ENCODE peak calls at places on chromosomes 12 and 14, in ten cellular contexts. One of them, this sample, is unnamed. For H3K9me3, the result is how much of the 10 kb centered on the place peaks cover.

GRCh38 chr12:450438-450837 is 9.3 kb upstream of the B4GALNT3 start:
- DNase-seq in hepatocyte: peak
- DNase-seq in OCI-LY7: no peak
- DNase-seq in WERI-Rb-1: no peak
- DNase-seq in adrenal gland: no peak
- DNase-seq in mammary epithelial cell: no peak
- DNase-seq in left ventricle myocardium inferior: no peak
- DNase-seq in ascending aorta: no peak
- DNase-seq in SJSA1: no peak
- DNase-seq in thoracic aorta: no peak
- DNase-seq in this sample: no peak

GRCh38 chr14:60721331-60722162 is 2.6 kb downstream of the SIX4 start:
- DNase-seq in SJSA1: peak
- DNase-seq in OCI-LY7: peak
- DNase-seq in hepatocyte: peak
- DNase-seq in adrenal gland: peak
- DNase-seq in ascending aorta: peak
- DNase-seq in mammary epithelial cell: peak
- DNase-seq in left ventricle myocardium inferior: no peak
- DNase-seq in thoracic aorta: peak
- DNase-seq in WERI-Rb-1: peak
- DNase-seq in this sample: no peak

GRCh38 chr12:51401020-51401419 is 9.8 kb upstream of the GALNT6 start:
- DNase-seq in ascending aorta: no peak
- DNase-seq in WERI-Rb-1: no peak
- DNase-seq in SJSA1: no peak
- DNase-seq in adrenal gland: no peak
- DNase-seq in left ventricle myocardium inferior: no peak
- DNase-seq in mammary epithelial cell: no peak
- DNase-seq in hepatocyte: no peak
- DNase-seq in OCI-LY7: no peak
- DNase-seq in thoracic aorta: no peak
- DNase-seq in this sample: no peak

GRCh38 chr14:36293824-36294223 is 26.6 kb downstream of the MBIP start:
- DNase-seq in mammary epithelial cell: no peak
- DNase-seq in adrenal gland: no peak
- DNase-seq in left ventricle myocardium inferior: no peak
- DNase-seq in WERI-Rb-1: no peak
- DNase-seq in OCI-LY7: no peak
- DNase-seq in hepatocyte: peak
- DNase-seq in ascending aorta: no peak
- DNase-seq in SJSA1: no peak
- DNase-seq in thoracic aorta: no peak
- DNase-seq in this sample: no peak

GRCh38 chr12:47837190-47838171 is 17.8 kb upstream of the HDAC7 start:
- DNase-seq in thoracic aorta: peak
- DNase-seq in OCI-LY7: peak
- DNase-seq in mammary epithelial cell: peak
- DNase-seq in left ventricle myocardium inferior: peak
- DNase-seq in hepatocyte: peak
- DNase-seq in SJSA1: no peak
- DNase-seq in WERI-Rb-1: peak
- DNase-seq in adrenal gland: peak
- DNase-seq in ascending aorta: peak
- DNase-seq in this sample: no peak

GRCh38 chr12:14988035-14988434 is 15.2 kb downstream of the PDE6H start:
- DNase-seq in SJSA1: no peak
- DNase-seq in OCI-LY7: no peak
- DNase-seq in ascending aorta: no peak
- DNase-seq in WERI-Rb-1: no peak
- DNase-seq in hepatocyte: no peak
- DNase-seq in left ventricle myocardium inferior: no peak
- DNase-seq in adrenal gland: no peak
- DNase-seq in thoracic aorta: no peak
- DNase-seq in mammary epithelial cell: no peak
- DNase-seq in this sample: no peak

GRCh38 chr12:68479832-68480291 is 130.8 kb upstream of the RAP1B start:
- DNase-seq in WERI-Rb-1: no peak
- DNase-seq in adrenal gland: no peak
- DNase-seq in left ventricle myocardium inferior: no peak
- DNase-seq in mammary epithelial cell: peak
- DNase-seq in hepatocyte: no peak
- DNase-seq in thoracic aorta: no peak
- DNase-seq in SJSA1: no peak
- DNase-seq in ascending aorta: no peak
- DNase-seq in OCI-LY7: no peak
- DNase-seq in this sample: no peak

GRCh38 chr12:123900898-123901376 is 71.7 kb downstream of the CCDC92 start:
- DNase-seq in SJSA1: no peak
- DNase-seq in thoracic aorta: no peak
- DNase-seq in OCI-LY7: no peak
- DNase-seq in WERI-Rb-1: no peak
- DNase-seq in hepatocyte: peak
- DNase-seq in mammary epithelial cell: no peak
- DNase-seq in left ventricle myocardium inferior: no peak
- DNase-seq in adrenal gland: no peak
- DNase-seq in ascending aorta: no peak
- DNase-seq in this sample: no peak

GRCh38 chr12:12159988-12160387 is 89.2 kb downstream of the BCL2L14 start:
- DNase-seq in SJSA1: no peak
- DNase-seq in mammary epithelial cell: no peak
- DNase-seq in thoracic aorta: no peak
- DNase-seq in hepatocyte: no peak
- DNase-seq in ascending aorta: no peak
- DNase-seq in OCI-LY7: no peak
- DNase-seq in WERI-Rb-1: no peak
- DNase-seq in adrenal gland: no peak
- DNase-seq in left ventricle myocardium inferior: no peak
- DNase-seq in this sample: no peak

GRCh38 chr14:93522221-93522620 is 91.5 kb downstream of the UNC79 start:
- DNase-seq in WERI-Rb-1: no peak
- DNase-seq in ascending aorta: no peak
- DNase-seq in SJSA1: no peak
- DNase-seq in left ventricle myocardium inferior: no peak
- DNase-seq in mammary epithelial cell: no peak
- DNase-seq in adrenal gland: no peak
- DNase-seq in OCI-LY7: no peak
- DNase-seq in hepatocyte: no peak
- DNase-seq in thoracic aorta: no peak
- DNase-seq in this sample: no peak

GRCh38 chr14:93525691-93526451 is 95.1 kb downstream of the UNC79 start:
- DNase-seq in thoracic aorta: no peak
- DNase-seq in hepatocyte: no peak
- DNase-seq in SJSA1: no peak
- DNase-seq in adrenal gland: no peak
- DNase-seq in mammary epithelial cell: peak
- DNase-seq in left ventricle myocardium inferior: no peak
- DNase-seq in WERI-Rb-1: no peak
- DNase-seq in OCI-LY7: no peak
- DNase-seq in ascending aorta: no peak
- DNase-seq in this sample: no peak

DNA sequence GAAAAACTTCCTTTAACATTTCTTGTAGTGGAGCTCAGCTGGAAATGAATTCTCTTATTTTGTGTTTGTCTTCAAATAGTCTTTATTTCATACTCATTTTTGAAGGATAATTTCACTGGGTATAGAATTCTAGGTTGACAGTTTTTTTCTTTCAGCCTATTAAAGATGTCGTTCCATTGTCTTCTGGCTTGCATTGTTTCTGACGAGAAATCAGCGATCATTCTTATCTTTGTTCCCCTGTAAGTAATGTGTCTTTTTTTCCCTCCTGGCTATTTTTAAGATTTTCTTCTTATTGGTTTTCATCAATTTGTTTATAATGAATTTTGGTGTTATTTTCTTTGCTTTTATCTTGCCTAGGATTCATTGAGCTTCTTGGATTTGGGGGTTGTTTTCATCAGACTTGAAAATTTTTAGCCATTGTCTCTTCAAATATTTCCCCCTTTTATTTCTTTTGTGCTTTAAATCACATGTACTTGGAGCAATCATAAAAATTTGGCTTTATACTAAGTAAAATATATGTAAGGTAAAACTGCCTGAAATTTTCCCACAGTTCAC is 89.4 kb downstream of the UNC79 start:
- DNase-seq in SJSA1: no peak
- DNase-seq in WERI-Rb-1: no peak
- DNase-seq in thoracic aorta: no peak
- DNase-seq in adrenal gland: no peak
- DNase-seq in hepatocyte: no peak
- DNase-seq in ascending aorta: no peak
- DNase-seq in OCI-LY7: peak
- DNase-seq in left ventricle myocardium inferior: no peak
- DNase-seq in mammary epithelial cell: no peak
- DNase-seq in this sample: no peak
- H3K9me3 ChIP-seq in SJSA1: under half
- H3K9me3 ChIP-seq in WERI-Rb-1: under half
- H3K9me3 ChIP-seq in thoracic aorta: under half
- H3K9me3 ChIP-seq in adrenal gland: under half
- H3K9me3 ChIP-seq in hepatocyte: under half
- H3K9me3 ChIP-seq in ascending aorta: under half
- H3K9me3 ChIP-seq in OCI-LY7: under half
- H3K9me3 ChIP-seq in left ventricle myocardium inferior: half or more
- H3K9me3 ChIP-seq in mammary epithelial cell: under half
- H3K9me3 ChIP-seq in this sample: under half

GRCh38 chr14:73718742-73719251 is 4.6 kb upstream of the PNMA1 start:
- DNase-seq in ascending aorta: no peak
- DNase-seq in adrenal gland: peak
- DNase-seq in mammary epithelial cell: no peak
- DNase-seq in hepatocyte: no peak
- DNase-seq in SJSA1: no peak
- DNase-seq in thoracic aorta: no peak
- DNase-seq in OCI-LY7: no peak
- DNase-seq in WERI-Rb-1: no peak
- DNase-seq in left ventricle myocardium inferior: no peak
- DNase-seq in this sample: no peak
- H3K4me3 ChIP-seq in ascending aorta: no peak
- H3K4me3 ChIP-seq in adrenal gland: no peak
- H3K4me3 ChIP-seq in mammary epithelial cell: no peak
- H3K4me3 ChIP-seq in hepatocyte: no peak
- H3K4me3 ChIP-seq in SJSA1: no peak
- H3K4me3 ChIP-seq in thoracic aorta: no peak
- H3K4me3 ChIP-seq in OCI-LY7: no peak
- H3K4me3 ChIP-seq in WERI-Rb-1: no peak
- H3K4me3 ChIP-seq in left ventricle myocardium inferior: peak
- H3K4me3 ChIP-seq in this sample: no peak

DNA sequence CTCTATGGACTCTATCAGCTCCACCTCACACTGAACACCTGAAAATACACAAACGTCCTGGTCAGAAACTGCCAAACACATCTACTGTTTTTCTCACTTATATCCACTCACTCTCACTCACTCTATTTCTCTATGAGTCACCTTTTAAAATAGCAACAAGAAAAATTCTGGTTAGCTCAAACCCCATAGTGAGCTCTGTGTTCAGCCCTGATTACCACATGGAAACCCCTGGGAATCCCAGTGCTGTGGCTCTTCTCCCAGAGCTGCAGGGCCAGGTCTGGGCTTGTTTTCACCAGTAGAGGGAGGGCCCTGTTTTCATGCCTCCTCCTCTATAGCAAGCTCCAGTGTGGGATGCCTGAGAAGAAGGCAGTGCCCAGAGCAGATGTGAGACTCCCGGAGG is 1126.1 kb downstream of the TMEM121 start:
- DNase-seq in adrenal gland: no peak
- DNase-seq in ascending aorta: no peak
- DNase-seq in left ventricle myocardium inferior: no peak
- DNase-seq in WERI-Rb-1: no peak
- DNase-seq in SJSA1: no peak
- DNase-seq in thoracic aorta: no peak
- DNase-seq in mammary epithelial cell: peak
- DNase-seq in hepatocyte: no peak
- DNase-seq in OCI-LY7: no peak
- DNase-seq in this sample: no peak
- H3K9me3 ChIP-seq in adrenal gland: under half
- H3K9me3 ChIP-seq in ascending aorta: under half
- H3K9me3 ChIP-seq in left ventricle myocardium inferior: under half
- H3K9me3 ChIP-seq in WERI-Rb-1: under half
- H3K9me3 ChIP-seq in SJSA1: under half
- H3K9me3 ChIP-seq in thoracic aorta: under half
- H3K9me3 ChIP-seq in mammary epithelial cell: under half
- H3K9me3 ChIP-seq in hepatocyte: under half
- H3K9me3 ChIP-seq in OCI-LY7: under half
- H3K9me3 ChIP-seq in this sample: under half

GRCh38 chr12:119154435-119154818 is 24.3 kb upstream of the HSPB8 start:
- DNase-seq in SJSA1: no peak
- DNase-seq in OCI-LY7: no peak
- DNase-seq in thoracic aorta: no peak
- DNase-seq in WERI-Rb-1: peak
- DNase-seq in mammary epithelial cell: no peak
- DNase-seq in adrenal gland: no peak
- DNase-seq in hepatocyte: peak
- DNase-seq in ascending aorta: no peak
- DNase-seq in left ventricle myocardium inferior: no peak
- DNase-seq in this sample: no peak
- H3K4me3 ChIP-seq in SJSA1: no peak
- H3K4me3 ChIP-seq in OCI-LY7: no peak
- H3K4me3 ChIP-seq in thoracic aorta: peak
- H3K4me3 ChIP-seq in WERI-Rb-1: no peak
- H3K4me3 ChIP-seq in mammary epithelial cell: no peak
- H3K4me3 ChIP-seq in adrenal gland: no peak
- H3K4me3 ChIP-seq in hepatocyte: no peak
- H3K4me3 ChIP-seq in ascending aorta: no peak
- H3K4me3 ChIP-seq in left ventricle myocardium inferior: no peak
- H3K4me3 ChIP-seq in this sample: no peak

GRCh38 chr14:105859717-105860614 is 333.6 kb downstream of the TMEM121 start:
- DNase-seq in thoracic aorta: no peak
- DNase-seq in adrenal gland: peak
- DNase-seq in SJSA1: peak
- DNase-seq in WERI-Rb-1: peak
- DNase-seq in hepatocyte: no peak
- DNase-seq in left ventricle myocardium inferior: peak
- DNase-seq in OCI-LY7: peak
- DNase-seq in mammary epithelial cell: no peak
- DNase-seq in ascending aorta: peak
- DNase-seq in this sample: no peak
- H3K9me3 ChIP-seq in thoracic aorta: under half
- H3K9me3 ChIP-seq in adrenal gland: under half
- H3K9me3 ChIP-seq in SJSA1: under half
- H3K9me3 ChIP-seq in WERI-Rb-1: under half
- H3K9me3 ChIP-seq in hepatocyte: under half
- H3K9me3 ChIP-seq in left ventricle myocardium inferior: under half
- H3K9me3 ChIP-seq in OCI-LY7: under half
- H3K9me3 ChIP-seq in mammary epithelial cell: under half
- H3K9me3 ChIP-seq in ascending aorta: under half
- H3K9me3 ChIP-seq in this sample: half or more

GRCh38 chr14:42437809-42438208 is 831.1 kb downstream of the LRFN5 start:
- DNase-seq in hepatocyte: no peak
- DNase-seq in thoracic aorta: no peak
- DNase-seq in mammary epithelial cell: no peak
- DNase-seq in WERI-Rb-1: no peak
- DNase-seq in OCI-LY7: no peak
- DNase-seq in left ventricle myocardium inferior: no peak
- DNase-seq in ascending aorta: no peak
- DNase-seq in adrenal gland: no peak
- DNase-seq in SJSA1: no peak
- DNase-seq in this sample: no peak

GRCh38 chr14:42441615-42442014 is 834.9 kb downstream of the LRFN5 start:
- DNase-seq in adrenal gland: no peak
- DNase-seq in thoracic aorta: no peak
- DNase-seq in OCI-LY7: no peak
- DNase-seq in SJSA1: no peak
- DNase-seq in ascending aorta: no peak
- DNase-seq in hepatocyte: no peak
- DNase-seq in mammary epithelial cell: no peak
- DNase-seq in left ventricle myocardium inferior: no peak
- DNase-seq in WERI-Rb-1: no peak
- DNase-seq in this sample: no peak
- H3K4me3 ChIP-seq in adrenal gland: no peak
- H3K4me3 ChIP-seq in thoracic aorta: no peak
- H3K4me3 ChIP-seq in OCI-LY7: no peak
- H3K4me3 ChIP-seq in SJSA1: no peak
- H3K4me3 ChIP-seq in ascending aorta: no peak
- H3K4me3 ChIP-seq in hepatocyte: no peak
- H3K4me3 ChIP-seq in mammary epithelial cell: no peak
- H3K4me3 ChIP-seq in left ventricle myocardium inferior: no peak
- H3K4me3 ChIP-seq in WERI-Rb-1: no peak
- H3K4me3 ChIP-seq in this sample: no peak